ENCODE peak calls at places on chromosomes 4 and X, in eight cellular contexts. O is RWPE1, Y is hepatocyte, F is IMR-90, X is neural progenitor cell, S is neural crest cell, U is progenitor cell of endocrine pancreas, E is fibroblast of pulmonary artery. K is an unnamed sample.

GRCh38 chrX:37921758-37922157 is 74.4 kb upstream of the DYNLT3 start:
- DNase-seq in S (no peak), E (peak; percentile 39), F (peak; percentile 66), Y (no peak), U (no peak), O (peak; percentile 41), X (no peak), K (no peak)

GRCh38 chr4:3784469-3785291 is 18.5 kb downstream of the ADRA2C start:
- DNase-seq in O (no peak), X (peak; percentile 36), F (no peak), S (no peak), E (no peak), U (no peak), Y (peak; percentile 46), K (no peak)

GRCh38 chr4:140133576-140133975 is 20.4 kb downstream of the MAML3 start:
- DNase-seq in X (no peak), U (no peak), E (no peak), O (no peak), Y (no peak), F (peak; percentile 59), S (no peak), K (no peak)

GRCh38 chrX:39556056-39556455 is 541.7 kb downstream of the BCOR start:
- DNase-seq in X (no peak), E (no peak), F (no peak), S (no peak), U (no peak), Y (no peak), O (no peak), K (no peak)

GRCh38 chr4:68062501-68062900 is 67.2 kb downstream of the TMPRSS11F start:
- DNase-seq in S (no peak), O (no peak), X (no peak), Y (no peak), F (no peak), U (no peak), E (no peak), K (no peak)

GRCh38 chrX:112968351-112969133 is 127.9 kb upstream of the AMOT start:
- DNase-seq in Y (peak; percentile 21), F (no peak), S (no peak), O (no peak), U (no peak), E (no peak), X (no peak), K (no peak)

GRCh38 chr4:6746721-6747689 is 31.0 kb downstream of the BLOC1S4 start:
- DNase-seq in U (no peak), Y (peak; percentile 28), S (no peak), E (peak; percentile 45), F (no peak), X (no peak), O (no peak), K (no peak)

GRCh38 chr4:57763070-57763469 is 652.9 kb upstream of the IGFBP7 start:
- DNase-seq in Y (no peak), E (no peak), O (no peak), U (no peak), S (no peak), F (no peak), X (no peak), K (no peak)

GRCh38 chrX:17987783-17988182 is 126.7 kb upstream of the RAI2 start:
- DNase-seq in S (no peak), U (no peak), Y (no peak), O (no peak), X (no peak), F (no peak), E (no peak), K (no peak)

GRCh38 chr4:1559896-1560650 is 124.0 kb downstream of the FAM53A start:
- DNase-seq in X (no peak), O (no peak), U (no peak), E (no peak), F (no peak), Y (no peak), S (no peak), K (no peak)

GRCh38 chr4:141074098-141074878 is 59.0 kb downstream of the RNF150 start:
- DNase-seq in U (no peak), S (no peak), E (peak; percentile 8), F (no peak), Y (no peak), O (no peak), X (no peak), K (no peak)

GRCh38 chr4:153205757-153206156 is 1.5 kb downstream of the TRIM2 start:
- DNase-seq in E (no peak), F (no peak), Y (peak; percentile 92), X (peak; percentile 21), O (peak; percentile 62), U (no peak), S (no peak), K (no peak)

GRCh38 chr4:86401826-86402225 is 42.0 kb upstream of the MAPK10 start:
- DNase-seq in F (peak; percentile 19), O (no peak), S (no peak), E (no peak), X (no peak), U (no peak), Y (no peak), K (no peak)

GRCh38 chr4:174318829-174319764 is 35.4 kb downstream of the CEP44 start:
- DNase-seq in Y (peak; percentile 32), F (peak; percentile 46), E (peak; percentile 67), S (no peak), X (peak; percentile 40), O (no peak), U (no peak), K (no peak)
- TF ChIP-seq CTCF in Y (peak; percentile 81), F (peak; percentile 80), E (peak; percentile 76), S (peak; percentile 87), X (peak; percentile 79), O (peak; percentile 86), U (peak; percentile 84), K (peak; percentile 98)

GRCh38 chrX:134025986-134026731 is 40.8 kb upstream of the GPC3 start:
- DNase-seq in U (no peak), S (no peak), E (no peak), O (no peak), X (peak; percentile 34), F (no peak), Y (no peak), K (no peak)
- TF ChIP-seq CTCF in U (peak; percentile 27), S (no peak), E (no peak), O (no peak), X (peak; percentile 27), F (no peak), Y (no peak), K (no peak)

DNA sequence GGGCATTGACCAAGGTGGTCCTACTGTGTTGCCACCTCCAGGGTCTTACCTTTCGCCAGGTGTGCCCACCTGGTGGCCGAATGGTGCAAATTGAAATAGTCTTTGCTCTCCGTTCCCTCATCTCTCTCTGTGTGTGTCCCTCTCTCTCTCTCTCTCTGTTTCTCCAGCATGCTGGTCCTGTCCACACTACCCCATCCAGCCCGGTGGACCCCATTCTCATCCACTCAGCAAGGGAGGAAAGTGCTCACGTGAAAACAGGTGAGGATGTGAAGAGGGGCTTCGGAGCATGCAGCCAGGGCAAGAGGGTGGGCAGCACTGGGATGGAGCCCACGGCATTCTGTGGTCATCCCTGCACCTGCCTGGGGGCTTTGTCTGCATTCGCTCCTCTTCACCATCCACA is 150.1 kb downstream of the CRLF2 start:
- DNase-seq in E (no peak), X (no peak), O (no peak), U (no peak), Y (no peak), F (no peak), S (no peak), K (no peak)
- TF ChIP-seq CTCF in E (no peak), X (no peak), O (no peak), U (no peak), Y (no peak), F (no peak), S (no peak), K (no peak)

GRCh38 chr4:8267077-8267476 is 2.5 kb upstream of the HTRA3 start:
- DNase-seq in O (peak; percentile 50), F (peak; percentile 33), Y (peak; percentile 81), U (peak; percentile 43), S (peak; percentile 49), X (peak; percentile 71), E (peak; percentile 83), K (no peak)
- TF ChIP-seq CTCF in O (peak; percentile 74), F (peak; percentile 57), Y (peak; percentile 63), U (peak; percentile 79), S (peak; percentile 68), X (peak; percentile 66), E (peak; percentile 79), K (peak; percentile 65)

GRCh38 chrX:103155201-103155600 is 59.7 kb upstream of the BEX4 start:
- DNase-seq in O (no peak), X (no peak), S (no peak), Y (no peak), U (no peak), F (peak; percentile 5), E (peak; percentile 67), K (no peak)

GRCh38 chrX:103157511-103158316 is 57.2 kb upstream of the BEX4 start:
- DNase-seq in E (peak; percentile 71), U (no peak), S (peak; percentile 29), Y (peak; percentile 32), O (no peak), X (peak; percentile 24), F (peak; percentile 27), K (no peak)

GRCh38 chrX:103153661-103154060 is 60.7 kb upstream of the NXF3 start:
- DNase-seq in F (no peak), O (no peak), X (no peak), S (no peak), Y (no peak), U (no peak), E (no peak), K (no peak)

GRCh38 chrX:103158317-103158621 is 56.6 kb upstream of the BEX4 start:
- DNase-seq in Y (no peak), O (no peak), F (no peak), S (no peak), U (no peak), E (no peak), X (no peak), K (no peak)
- TF ChIP-seq CTCF in Y (no peak), O (no peak), F (no peak), S (no peak), U (no peak), E (no peak), X (no peak), K (peak; percentile 57)

DNA sequence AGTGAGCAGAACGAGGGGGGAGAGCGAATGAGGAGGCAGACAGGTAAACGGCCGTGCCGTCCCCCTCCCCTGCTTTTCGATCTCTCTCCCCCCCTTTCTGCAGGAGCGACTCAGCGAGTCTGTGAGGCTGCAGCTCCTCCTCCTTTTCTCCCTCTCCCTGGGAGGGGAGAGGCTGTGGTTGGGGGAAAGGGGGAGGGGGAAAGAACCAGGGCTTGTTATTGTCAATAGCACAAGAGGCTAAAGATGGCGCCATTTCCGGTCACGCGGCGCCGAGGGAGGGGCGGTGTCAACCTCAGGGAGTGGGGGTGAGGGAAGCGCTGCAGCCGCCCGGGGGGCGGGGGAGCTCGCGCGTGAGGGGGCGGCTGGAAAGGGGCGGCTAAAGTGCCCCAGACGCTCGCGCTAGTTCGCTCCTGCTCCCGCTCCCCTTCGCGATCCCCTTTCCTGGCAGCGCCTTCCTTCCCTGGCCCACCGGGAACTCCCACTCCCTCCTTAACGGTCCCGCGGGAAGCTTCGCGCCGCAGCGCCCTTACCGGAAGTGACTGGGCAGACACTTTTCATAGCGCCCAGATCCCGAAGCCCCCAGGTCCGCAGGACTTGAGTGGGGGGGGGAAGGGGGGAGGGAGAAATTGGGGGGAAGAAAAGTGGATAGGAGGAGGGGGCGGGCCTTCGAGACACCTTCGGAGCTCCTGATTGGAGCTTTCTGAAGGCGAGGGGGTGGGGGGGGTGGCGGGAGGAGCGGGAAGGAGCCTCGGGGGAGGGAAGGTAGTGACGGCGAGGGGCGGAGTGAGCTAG is at the start of gene CUL4B:
- DNase-seq in O (peak; percentile 85), S (peak; percentile 70), Y (peak; percentile 95), E (peak; percentile 97), X (peak; percentile 94), U (peak; percentile 78), F (peak; percentile 94), K (peak; percentile 95)
- TF ChIP-seq CTCF in O (no peak), S (no peak), Y (no peak), E (no peak), X (no peak), U (no peak), F (no peak), K (no peak)

GRCh38 chr4:177041356-177041755 is 248.6 kb upstream of the VEGFC start:
- DNase-seq in F (no peak), S (no peak), U (no peak), X (no peak), Y (no peak), O (no peak), E (no peak), K (no peak)
- TF ChIP-seq CTCF in F (no peak), S (no peak), U (no peak), X (no peak), Y (no peak), O (no peak), E (no peak), K (no peak)

K was measured in chondrocyte.